ENCODE peak calls at places on chromosomes 11 and 22, in nine cellular contexts. Q, D, T, H, B, E, U, N and O are unnamed samples.

GRCh38 chr11:97361812-97362378 is 972.1 kb downstream of the JRKL start:
- DNase-seq in N (no peak), T (no peak), B (no peak), H (no peak), Q (no peak), E (no peak), U (no peak), D (no peak), O (no peak)

GRCh38 chr11:31045335-31045734 is 324.2 kb downstream of the DCDC1 start:
- DNase-seq in D (no peak), N (peak), H (no peak), B (no peak), Q (no peak), T (no peak), E (no peak), U (no peak), O (no peak)

GRCh38 chr22:35984776-35985175 is 43.8 kb downstream of the RBFOX2 start:
- DNase-seq in H (no peak), E (no peak), N (no peak), U (no peak), T (no peak), B (no peak), Q (no peak), D (no peak), O (no peak)

GRCh38 chr11:110295487-110296225 is 758 bp downstream of the RDX start:
- DNase-seq in H (no peak), N (peak), T (no peak), U (peak), E (no peak), Q (peak), B (peak), D (peak), O (peak)

GRCh38 chr11:3807856-3808845 is at the start of gene PGAP2:
- DNase-seq in T (peak), N (peak), Q (peak), B (peak), D (peak), H (peak), U (no peak), E (no peak), O (peak)

GRCh38 chr11:1758611-1759150 is 5.0 kb downstream of the CTSD start:
- DNase-seq in H (no peak), T (no peak), U (no peak), Q (no peak), D (peak), N (no peak), B (no peak), E (no peak), O (no peak)

GRCh38 chr22:22802346-22802970 is 85.2 kb upstream of the IGLL5 start:
- DNase-seq in Q (peak), E (no peak), U (no peak), T (no peak), B (no peak), N (no peak), D (no peak), H (no peak), O (no peak)

GRCh38 chr22:31537019-31537535 is 40.7 kb downstream of the SFI1 start:
- DNase-seq in B (no peak), Q (peak), H (no peak), E (no peak), U (no peak), D (no peak), N (no peak), T (no peak), O (no peak)

GRCh38 chr11:10139656-10140055 is 154.4 kb downstream of the SBF2 start:
- DNase-seq in D (no peak), Q (no peak), B (no peak), U (no peak), E (no peak), N (no peak), T (no peak), H (peak), O (peak)

GRCh38 chr11:131977231-131977630 is 606.8 kb downstream of the NTM start:
- DNase-seq in N (no peak), B (no peak), D (no peak), T (no peak), Q (no peak), E (no peak), U (no peak), H (no peak), O (no peak)

GRCh38 chr22:42913874-42914510 is 56.9 kb upstream of the ARFGAP3 start:
- DNase-seq in E (no peak), U (no peak), Q (no peak), T (no peak), D (no peak), N (no peak), H (no peak), B (no peak), O (no peak)

GRCh38 chr22:30252411-30253204 is 6.0 kb upstream of the LIF start:
- DNase-seq in B (no peak), Q (no peak), T (no peak), E (no peak), N (no peak), U (no peak), H (no peak), D (no peak), O (peak)

GRCh38 chr22:29480262-29480511 is 169 bp downstream of the NEFH start:
- DNase-seq in N (no peak), H (no peak), Q (no peak), E (no peak), D (no peak), U (no peak), B (no peak), T (no peak), O (no peak)

GRCh38 chr11:73402834-73403185 is 26.6 kb downstream of the RELT start:
- DNase-seq in B (no peak), H (no peak), T (no peak), U (no peak), D (no peak), E (no peak), Q (no peak), N (no peak), O (no peak)

GRCh38 chr11:129788278-129788677 is 27.4 kb upstream of the TMEM45B start:
- DNase-seq in Q (no peak), N (no peak), B (no peak), T (no peak), E (no peak), U (no peak), H (no peak), D (no peak), O (no peak)

GRCh38 chr11:127056338-127056971 is 55.9 kb upstream of the KIRREL3 start:
- DNase-seq in Q (no peak), E (no peak), T (no peak), H (no peak), D (no peak), N (no peak), U (no peak), B (no peak), O (no peak)

GRCh38 chr11:11563193-11563592 is 58.6 kb downstream of the GALNT18 start:
- DNase-seq in U (no peak), N (no peak), E (no peak), B (no peak), H (no peak), T (no peak), Q (no peak), D (no peak), O (no peak)

GRCh38 chr11:59755701-59756495 is 722 bp downstream of the STX3 start:
- DNase-seq in T (no peak), Q (no peak), D (peak), H (peak), U (peak), E (no peak), B (peak), N (peak), O (peak)

GRCh38 chr11:9955387-9955786 is 291.5 kb downstream of the SWAP70 start:
- DNase-seq in E (no peak), H (no peak), B (no peak), N (no peak), U (no peak), T (no peak), Q (no peak), D (no peak), O (no peak)

GRCh38 chr11:114771172-114771571 is 92.8 kb downstream of the NXPE2 start:
- DNase-seq in D (no peak), T (no peak), U (no peak), E (no peak), N (no peak), H (no peak), B (no peak), Q (no peak), O (no peak)

GRCh38 chr11:8566613-8567210 is 27.3 kb downstream of the STK33 start:
- DNase-seq in Q (no peak), B (no peak), N (peak), T (no peak), E (no peak), U (no peak), H (peak), D (no peak), O (no peak)

GRCh38 chr11:77883775-77884174 is 62.8 kb downstream of the AAMDC start:
- DNase-seq in E (no peak), T (no peak), Q (no peak), N (no peak), U (no peak), H (no peak), D (no peak), B (no peak), O (no peak)

GRCh38 chr11:15101072-15101701 is 13.5 kb upstream of the INSC start:
- DNase-seq in T (peak), N (peak), D (peak), H (peak), U (no peak), E (no peak), Q (peak), B (no peak), O (peak)